ENCODE peak calls at places on chromosome 14, in nine cellular contexts. One of them, this sample, is unnamed.

GRCh38 chr14:29735459-29735858 is 192.2 kb downstream of the PRKD1 start:
- DNase-seq in tibial nerve: no peak
- DNase-seq in esophagus muscularis mucosa: no peak
- DNase-seq in right lobe of liver: no peak
- DNase-seq in body of pancreas: no peak
- DNase-seq in K562: no peak
- DNase-seq in heart left ventricle: no peak
- DNase-seq in esophagus squamous epithelium: no peak
- DNase-seq in gastrocnemius medialis: no peak
- DNase-seq in this sample: no peak

GRCh38 chr14:52852810-52853521 is 61.6 kb upstream of the GNPNAT1 start:
- DNase-seq in tibial nerve: no peak
- DNase-seq in esophagus muscularis mucosa: no peak
- DNase-seq in right lobe of liver: no peak
- DNase-seq in body of pancreas: no peak
- DNase-seq in K562: no peak
- DNase-seq in heart left ventricle: no peak
- DNase-seq in esophagus squamous epithelium: no peak
- DNase-seq in gastrocnemius medialis: no peak
- DNase-seq in this sample: no peak

GRCh38 chr14:49505026-49505766 is 81.0 kb downstream of the RPS29 start:
- DNase-seq in tibial nerve: no peak
- DNase-seq in esophagus muscularis mucosa: no peak
- DNase-seq in right lobe of liver: no peak
- DNase-seq in body of pancreas: no peak
- DNase-seq in K562: no peak
- DNase-seq in heart left ventricle: no peak
- DNase-seq in esophagus squamous epithelium: no peak
- DNase-seq in gastrocnemius medialis: no peak
- DNase-seq in this sample: no peak

GRCh38 chr14:23126548-23127278 is 7.7 kb upstream of the CEBPE start:
- DNase-seq in tibial nerve: no peak
- DNase-seq in esophagus muscularis mucosa: no peak
- DNase-seq in right lobe of liver: no peak
- DNase-seq in body of pancreas: no peak
- DNase-seq in K562: no peak
- DNase-seq in heart left ventricle: no peak
- DNase-seq in esophagus squamous epithelium: no peak
- DNase-seq in gastrocnemius medialis: no peak
- DNase-seq in this sample: no peak

GRCh38 chr14:61963926-61964325 is 201.7 kb downstream of the SNAPC1 start:
- DNase-seq in tibial nerve: no peak
- DNase-seq in esophagus muscularis mucosa: no peak
- DNase-seq in right lobe of liver: no peak
- DNase-seq in body of pancreas: no peak
- DNase-seq in K562: no peak
- DNase-seq in heart left ventricle: no peak
- DNase-seq in esophagus squamous epithelium: no peak
- DNase-seq in gastrocnemius medialis: no peak
- DNase-seq in this sample: no peak

GRCh38 chr14:36313206-36313605 is 7.2 kb downstream of the MBIP start:
- DNase-seq in tibial nerve: no peak
- DNase-seq in esophagus muscularis mucosa: no peak
- DNase-seq in right lobe of liver: no peak
- DNase-seq in body of pancreas: no peak
- DNase-seq in K562: no peak
- DNase-seq in heart left ventricle: no peak
- DNase-seq in esophagus squamous epithelium: no peak
- DNase-seq in gastrocnemius medialis: no peak
- DNase-seq in this sample: no peak

GRCh38 chr14:104863131-104863862 is 1.8 kb upstream of the CEP170B start:
- DNase-seq in tibial nerve: no peak
- DNase-seq in esophagus muscularis mucosa: no peak
- DNase-seq in right lobe of liver: no peak
- DNase-seq in body of pancreas: no peak
- DNase-seq in K562: no peak
- DNase-seq in heart left ventricle: no peak
- DNase-seq in esophagus squamous epithelium: no peak
- DNase-seq in gastrocnemius medialis: no peak
- DNase-seq in this sample: no peak

GRCh38 chr14:22558221-22558913 is 30.7 kb downstream of the DAD1 start:
- DNase-seq in tibial nerve: no peak
- DNase-seq in esophagus muscularis mucosa: no peak
- DNase-seq in right lobe of liver: no peak
- DNase-seq in body of pancreas: no peak
- DNase-seq in K562: no peak
- DNase-seq in heart left ventricle: no peak
- DNase-seq in esophagus squamous epithelium: no peak
- DNase-seq in gastrocnemius medialis: no peak
- DNase-seq in this sample: no peak

GRCh38 chr14:99758121-99758871 is 34.9 kb upstream of the EML1 start:
- DNase-seq in tibial nerve: no peak
- DNase-seq in esophagus muscularis mucosa: no peak
- DNase-seq in right lobe of liver: no peak
- DNase-seq in body of pancreas: no peak
- DNase-seq in K562: no peak
- DNase-seq in heart left ventricle: no peak
- DNase-seq in esophagus squamous epithelium: no peak
- DNase-seq in gastrocnemius medialis: no peak
- DNase-seq in this sample: peak; percentile 79

GRCh38 chr14:102825307-102826095 is 48.3 kb downstream of the TRAF3 start:
- DNase-seq in tibial nerve: no peak
- DNase-seq in esophagus muscularis mucosa: no peak
- DNase-seq in right lobe of liver: no peak
- DNase-seq in body of pancreas: no peak
- DNase-seq in K562: no peak
- DNase-seq in heart left ventricle: no peak
- DNase-seq in esophagus squamous epithelium: no peak
- DNase-seq in gastrocnemius medialis: no peak
- DNase-seq in this sample: no peak

GRCh38 chr14:99521176-99522024 is 40.2 kb downstream of the CCNK start:
- DNase-seq in tibial nerve: no peak
- DNase-seq in esophagus muscularis mucosa: no peak
- DNase-seq in right lobe of liver: peak; percentile 9
- DNase-seq in body of pancreas: no peak
- DNase-seq in K562: no peak
- DNase-seq in heart left ventricle: peak; percentile 37
- DNase-seq in esophagus squamous epithelium: no peak
- DNase-seq in gastrocnemius medialis: no peak
- DNase-seq in this sample: no peak

GRCh38 chr14:99531221-99532096 is 50.2 kb downstream of the CCNK start:
- DNase-seq in tibial nerve: no peak
- DNase-seq in esophagus muscularis mucosa: no peak
- DNase-seq in right lobe of liver: no peak
- DNase-seq in body of pancreas: no peak
- DNase-seq in K562: no peak
- DNase-seq in heart left ventricle: no peak
- DNase-seq in esophagus squamous epithelium: no peak
- DNase-seq in gastrocnemius medialis: no peak
- DNase-seq in this sample: no peak

GRCh38 chr14:29444805-29445204 is 482.8 kb downstream of the PRKD1 start:
- DNase-seq in tibial nerve: no peak
- DNase-seq in esophagus muscularis mucosa: no peak
- DNase-seq in right lobe of liver: no peak
- DNase-seq in body of pancreas: no peak
- DNase-seq in K562: no peak
- DNase-seq in heart left ventricle: no peak
- DNase-seq in esophagus squamous epithelium: no peak
- DNase-seq in gastrocnemius medialis: no peak
- DNase-seq in this sample: no peak

GRCh38 chr14:73764881-73765280 is 50.7 kb upstream of the PNMA1 start:
- DNase-seq in tibial nerve: no peak
- DNase-seq in esophagus muscularis mucosa: no peak
- DNase-seq in right lobe of liver: peak; percentile 68
- DNase-seq in body of pancreas: peak; percentile 71
- DNase-seq in K562: no peak
- DNase-seq in heart left ventricle: no peak
- DNase-seq in esophagus squamous epithelium: no peak
- DNase-seq in gastrocnemius medialis: peak; percentile 99
- DNase-seq in this sample: peak; percentile 78

GRCh38 chr14:104550849-104551728 is 28.5 kb upstream of the C14orf180 start:
- DNase-seq in tibial nerve: peak; percentile 9
- DNase-seq in esophagus muscularis mucosa: no peak
- DNase-seq in right lobe of liver: no peak
- DNase-seq in body of pancreas: no peak
- DNase-seq in K562: no peak
- DNase-seq in heart left ventricle: peak; percentile 48
- DNase-seq in esophagus squamous epithelium: no peak
- DNase-seq in gastrocnemius medialis: no peak
- DNase-seq in this sample: peak; percentile 13

GRCh38 chr14:37870947-37871346 is 275.5 kb downstream of the TTC6 start:
- DNase-seq in tibial nerve: no peak
- DNase-seq in esophagus muscularis mucosa: no peak
- DNase-seq in right lobe of liver: no peak
- DNase-seq in body of pancreas: no peak
- DNase-seq in K562: no peak
- DNase-seq in heart left ventricle: no peak
- DNase-seq in esophagus squamous epithelium: no peak
- DNase-seq in gastrocnemius medialis: no peak
- DNase-seq in this sample: no peak

GRCh38 chr14:33432407-33433023 is 493.8 kb downstream of the NPAS3 start:
- DNase-seq in tibial nerve: no peak
- DNase-seq in esophagus muscularis mucosa: no peak
- DNase-seq in right lobe of liver: no peak
- DNase-seq in body of pancreas: no peak
- DNase-seq in K562: no peak
- DNase-seq in heart left ventricle: no peak
- DNase-seq in esophagus squamous epithelium: no peak
- DNase-seq in gastrocnemius medialis: no peak
- DNase-seq in this sample: peak; percentile 15

GRCh38 chr14:71725802-71726638 is 206.2 kb upstream of the RGS6 start:
- DNase-seq in tibial nerve: no peak
- DNase-seq in esophagus muscularis mucosa: no peak
- DNase-seq in right lobe of liver: no peak
- DNase-seq in body of pancreas: no peak
- DNase-seq in K562: no peak
- DNase-seq in heart left ventricle: no peak
- DNase-seq in esophagus squamous epithelium: no peak
- DNase-seq in gastrocnemius medialis: no peak
- DNase-seq in this sample: no peak

GRCh38 chr14:105193916-105194782 is 13.0 kb upstream of the NUDT14 start:
- DNase-seq in tibial nerve: no peak
- DNase-seq in esophagus muscularis mucosa: no peak
- DNase-seq in right lobe of liver: no peak
- DNase-seq in body of pancreas: no peak
- DNase-seq in K562: no peak
- DNase-seq in heart left ventricle: no peak
- DNase-seq in esophagus squamous epithelium: no peak
- DNase-seq in gastrocnemius medialis: no peak
- DNase-seq in this sample: no peak

GRCh38 chr14:50311974-50312733 is at the start of the genes DMAC2L and L2HGDH:
- DNase-seq in tibial nerve: peak; percentile 87
- DNase-seq in esophagus muscularis mucosa: peak; percentile 97
- DNase-seq in right lobe of liver: peak; percentile 95
- DNase-seq in body of pancreas: peak; percentile 93
- DNase-seq in K562: peak; percentile 96
- DNase-seq in heart left ventricle: peak; percentile 96
- DNase-seq in esophagus squamous epithelium: peak; percentile 80
- DNase-seq in gastrocnemius medialis: peak; percentile 92
- DNase-seq in this sample: peak; percentile 94

GRCh38 chr14:84520711-84521338 is 1009.1 kb upstream of the FLRT2 start:
- DNase-seq in tibial nerve: no peak
- DNase-seq in esophagus muscularis mucosa: no peak
- DNase-seq in right lobe of liver: no peak
- DNase-seq in body of pancreas: no peak
- DNase-seq in K562: no peak
- DNase-seq in heart left ventricle: no peak
- DNase-seq in esophagus squamous epithelium: no peak
- DNase-seq in gastrocnemius medialis: no peak
- DNase-seq in this sample: no peak

GRCh38 chr14:51441001-51441400 is 201.0 kb downstream of the TMX1 start:
- DNase-seq in tibial nerve: no peak
- DNase-seq in esophagus muscularis mucosa: peak; percentile 72
- DNase-seq in right lobe of liver: no peak
- DNase-seq in body of pancreas: no peak
- DNase-seq in K562: no peak
- DNase-seq in heart left ventricle: no peak
- DNase-seq in esophagus squamous epithelium: no peak
- DNase-seq in gastrocnemius medialis: no peak
- DNase-seq in this sample: no peak

GRCh38 chr14:105139212-105139825 is 29.3 kb downstream of the JAG2 start:
- DNase-seq in tibial nerve: no peak
- DNase-seq in esophagus muscularis mucosa: no peak
- DNase-seq in right lobe of liver: no peak
- DNase-seq in body of pancreas: no peak
- DNase-seq in K562: no peak
- DNase-seq in heart left ventricle: no peak
- DNase-seq in esophagus squamous epithelium: no peak
- DNase-seq in gastrocnemius medialis: no peak
- DNase-seq in this sample: no peak

GRCh38 chr14:95508377-95508776 is 8.1 kb downstream of the SYNE3 start:
- DNase-seq in tibial nerve: no peak
- DNase-seq in esophagus muscularis mucosa: no peak
- DNase-seq in right lobe of liver: no peak
- DNase-seq in body of pancreas: no peak
- DNase-seq in K562: no peak
- DNase-seq in heart left ventricle: no peak
- DNase-seq in esophagus squamous epithelium: no peak
- DNase-seq in gastrocnemius medialis: no peak
- DNase-seq in this sample: peak; percentile 6
- H3K4me1 ChIP-seq in tibial nerve: no peaks in the 10 kb centered on the region
- H3K4me1 ChIP-seq in esophagus muscularis mucosa: peaks cover 80% of the 10 kb centered on the region
- H3K4me1 ChIP-seq in right lobe of liver: no peaks in the 10 kb centered on the region
- H3K4me1 ChIP-seq in body of pancreas: no peaks in the 10 kb centered on the region
- H3K4me1 ChIP-seq in K562: peaks cover 20% of the 10 kb centered on the region
- H3K4me1 ChIP-seq in heart left ventricle: peaks cover 49% of the 10 kb centered on the region
- H3K4me1 ChIP-seq in esophagus squamous epithelium: peaks cover 21% of the 10 kb centered on the region
- H3K4me1 ChIP-seq in gastrocnemius medialis: peaks cover 72% of the 10 kb centered on the region
- H3K4me1 ChIP-seq in this sample: peaks cover 64% of the 10 kb centered on the region

GRCh38 chr14:68501621-68502052 is 291.2 kb downstream of the ZFP36L1 start:
- DNase-seq in tibial nerve: peak; percentile 40
- DNase-seq in esophagus muscularis mucosa: no peak
- DNase-seq in right lobe of liver: peak; percentile 53
- DNase-seq in body of pancreas: peak; percentile 68
- DNase-seq in K562: no peak
- DNase-seq in heart left ventricle: no peak
- DNase-seq in esophagus squamous epithelium: no peak
- DNase-seq in gastrocnemius medialis: peak; percentile 31
- DNase-seq in this sample: peak; percentile 71
- TF ChIP-seq POLR2A in tibial nerve: no peak
- TF ChIP-seq POLR2A in esophagus muscularis mucosa: no peak
- TF ChIP-seq POLR2A in right lobe of liver: no peak
- TF ChIP-seq POLR2A in body of pancreas: no peak
- TF ChIP-seq POLR2A in K562: no peak
- TF ChIP-seq POLR2A in heart left ventricle: no peak
- TF ChIP-seq POLR2A in esophagus squamous epithelium: no peak
- TF ChIP-seq POLR2A in gastrocnemius medialis: no peak
- TF ChIP-seq POLR2A in this sample: no peak

GRCh38 chr14:60657609-60657983 is 8.3 kb upstream of the SIX1 start:
- DNase-seq in tibial nerve: no peak
- DNase-seq in esophagus muscularis mucosa: no peak
- DNase-seq in right lobe of liver: peak; percentile 20
- DNase-seq in body of pancreas: no peak
- DNase-seq in K562: no peak
- DNase-seq in heart left ventricle: no peak
- DNase-seq in esophagus squamous epithelium: no peak
- DNase-seq in gastrocnemius medialis: no peak
- DNase-seq in this sample: no peak
- H3K27me3 ChIP-seq in tibial nerve: no peaks in the 10 kb centered on the region
- H3K27me3 ChIP-seq in esophagus muscularis mucosa: peaks cover 56% of the 10 kb centered on the region
- H3K27me3 ChIP-seq in right lobe of liver: peaks cover 10% of the 10 kb centered on the region
- H3K27me3 ChIP-seq in body of pancreas: peaks cover 30% of the 10 kb centered on the region
- H3K27me3 ChIP-seq in K562: peaks cover 10% of the 10 kb centered on the region
- H3K27me3 ChIP-seq in heart left ventricle: peaks cover 66% of the 10 kb centered on the region
- H3K27me3 ChIP-seq in esophagus squamous epithelium: peaks cover 7% of the 10 kb centered on the region
- H3K27me3 ChIP-seq in gastrocnemius medialis: no peaks in the 10 kb centered on the region
- H3K27me3 ChIP-seq in this sample: peaks cover 31% of the 10 kb centered on the region

GRCh38 chr14:54170301-54170700 is 213.7 kb upstream of the BMP4 start:
- DNase-seq in tibial nerve: no peak
- DNase-seq in esophagus muscularis mucosa: no peak
- DNase-seq in right lobe of liver: no peak
- DNase-seq in body of pancreas: no peak
- DNase-seq in K562: no peak
- DNase-seq in heart left ventricle: no peak
- DNase-seq in esophagus squamous epithelium: no peak
- DNase-seq in gastrocnemius medialis: peak; percentile 16
- DNase-seq in this sample: no peak
- H3K4me1 ChIP-seq in tibial nerve: no peaks in the 10 kb centered on the region
- H3K4me1 ChIP-seq in esophagus muscularis mucosa: peaks cover 21% of the 10 kb centered on the region
- H3K4me1 ChIP-seq in right lobe of liver: no peaks in the 10 kb centered on the region
- H3K4me1 ChIP-seq in body of pancreas: no peaks in the 10 kb centered on the region
- H3K4me1 ChIP-seq in K562: no peaks in the 10 kb centered on the region
- H3K4me1 ChIP-seq in heart left ventricle: peaks cover 58% of the 10 kb centered on the region
- H3K4me1 ChIP-seq in esophagus squamous epithelium: peaks cover 7% of the 10 kb centered on the region
- H3K4me1 ChIP-seq in gastrocnemius medialis: peaks cover 12% of the 10 kb centered on the region
- H3K4me1 ChIP-seq in this sample: peaks cover 6% of the 10 kb centered on the region